ENCODE peak calls at places on chromosome 18, in eight cellular contexts. B, M, G, Y, C, T, I and R are unnamed samples.

GRCh38 chr18:58829263-58829662 is 35.4 kb upstream of the ZNF532 start:
- DNase-seq in B (no peak), M (no peak), G (no peak), Y (no peak), C (no peak), T (no peak), I (no peak), R (no peak)

GRCh38 chr18:5057348-5058012 is 139.6 kb downstream of the AKAIN1 start:
- DNase-seq in B (peak; percentile 38), M (peak; percentile 55), G (peak; percentile 29), Y (peak; percentile 57), C (peak; percentile 80), T (peak; percentile 50), I (peak; percentile 53), R (peak; percentile 79)

GRCh38 chr18:55833543-55833942 is 245.6 kb upstream of the TCF4 start:
- DNase-seq in B (no peak), M (no peak), G (no peak), Y (no peak), C (peak; percentile 92), T (peak; percentile 89), I (peak; percentile 86), R (peak; percentile 54)

GRCh38 chr18:45940724-45941123 is 26.4 kb downstream of the EPG5 start:
- DNase-seq in B (no peak), M (peak; percentile 56), G (no peak), Y (no peak), C (no peak), T (no peak), I (no peak), R (no peak)

GRCh38 chr18:24259869-24260662 is 121.2 kb downstream of the CABYR start:
- DNase-seq in B (no peak), M (no peak), G (no peak), Y (no peak), C (no peak), T (no peak), I (no peak), R (no peak)

GRCh38 chr18:74921057-74921820 is 287.7 kb downstream of the PTGR3 start:
- DNase-seq in B (no peak), M (no peak), G (no peak), Y (no peak), C (peak; percentile 58), T (no peak), I (no peak), R (no peak)

GRCh38 chr18:69002233-69002632 is 204.4 kb downstream of the CCDC102B start:
- DNase-seq in B (no peak), M (no peak), G (no peak), Y (no peak), C (peak; percentile 10), T (no peak), I (no peak), R (peak; percentile 9)

GRCh38 chr18:31248783-31249521 is 69.0 kb upstream of the DSG1 start:
- DNase-seq in B (no peak), M (no peak), G (no peak), Y (no peak), C (no peak), T (peak; percentile 29), I (no peak), R (no peak)

GRCh38 chr18:58363767-58364540 is 264.9 kb downstream of the ALPK2 start:
- DNase-seq in B (no peak), M (no peak), G (no peak), Y (no peak), C (no peak), T (no peak), I (no peak), R (no peak)

GRCh38 chr18:70330887-70331286 is 42.0 kb downstream of the SOCS6 start:
- DNase-seq in B (no peak), M (no peak), G (no peak), Y (no peak), C (no peak), T (no peak), I (no peak), R (no peak)

GRCh38 chr18:74281011-74281638 is 10.6 kb downstream of the CYB5A start:
- DNase-seq in B (no peak), M (no peak), G (no peak), Y (no peak), C (peak; percentile 63), T (no peak), I (no peak), R (no peak)

GRCh38 chr18:59961086-59961485 is 61.3 kb downstream of the PMAIP1 start:
- DNase-seq in B (no peak), M (no peak), G (no peak), Y (no peak), C (peak; percentile 19), T (no peak), I (no peak), R (no peak)

GRCh38 chr18:26443853-26444252 is 104.5 kb downstream of the KCTD1 start:
- DNase-seq in B (no peak), M (no peak), G (no peak), Y (no peak), C (no peak), T (no peak), I (no peak), R (no peak)

GRCh38 chr18:76450452-76450851 is 44.6 kb downstream of the ZNF516 start:
- DNase-seq in B (peak; percentile 30), M (no peak), G (no peak), Y (no peak), C (no peak), T (no peak), I (no peak), R (peak; percentile 7)

GRCh38 chr18:50163505-50163904 is 31.4 kb downstream of the MYO5B start:
- DNase-seq in B (no peak), M (no peak), G (no peak), Y (no peak), C (no peak), T (no peak), I (no peak), R (no peak)

GRCh38 chr18:58455318-58455950 is 173.5 kb downstream of the ALPK2 start:
- DNase-seq in B (no peak), M (no peak), G (peak; percentile 15), Y (peak; percentile 52), C (no peak), T (no peak), I (no peak), R (no peak)

GRCh38 chr18:36305375-36305774 is 7.9 kb downstream of the FHOD3 start:
- DNase-seq in B (no peak), M (no peak), G (no peak), Y (no peak), C (no peak), T (no peak), I (no peak), R (no peak)

DNA sequence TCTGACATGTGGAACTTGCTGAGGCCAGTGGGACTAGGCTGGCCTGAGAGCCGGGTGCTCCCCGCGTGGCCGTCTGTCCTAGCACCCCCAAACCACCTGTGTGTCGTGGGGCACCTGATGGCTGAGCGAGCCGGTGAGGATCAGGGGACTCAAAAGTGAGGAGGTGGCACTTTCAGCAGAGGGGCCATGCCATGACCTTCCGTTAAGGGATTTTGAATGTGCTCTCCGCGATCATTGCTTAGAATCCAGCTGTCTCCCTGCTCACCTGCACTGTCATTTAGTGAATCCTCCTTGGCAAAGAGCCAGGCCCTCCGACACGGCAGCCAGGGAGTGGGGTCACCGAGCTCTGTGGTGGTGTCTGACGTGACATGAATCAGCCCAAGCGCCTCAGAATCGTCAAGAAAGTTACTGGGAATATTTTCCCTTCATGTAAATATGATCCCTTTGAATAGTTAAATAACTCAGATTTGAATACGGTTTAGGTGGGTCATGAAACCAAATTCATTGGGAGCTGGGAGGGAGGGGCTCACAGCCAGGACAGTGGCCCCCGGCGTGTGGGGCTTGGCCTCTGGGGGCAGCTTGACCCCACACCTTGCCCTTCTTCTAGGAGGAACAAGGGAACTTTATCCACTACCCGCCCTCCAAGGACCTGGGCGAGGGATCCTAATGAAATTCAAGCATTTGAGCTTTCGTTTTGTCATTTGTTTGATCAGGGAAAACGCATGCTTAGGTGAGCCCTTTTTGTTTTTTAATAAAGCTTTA is 9.5 kb downstream of the NFATC1 start:
- DNase-seq in B (no peak), M (no peak), G (no peak), Y (no peak), C (no peak), T (no peak), I (no peak), R (no peak)
- H3K4me1 ChIP-seq in B (peaks cover 36% of the 10 kb centered on the region), M (no peaks in the 10 kb centered on the region), G (peaks cover 59% of the 10 kb centered on the region), Y (peaks cover 50% of the 10 kb centered on the region), C (no peaks in the 10 kb centered on the region), T (no peaks in the 10 kb centered on the region), I (no peaks in the 10 kb centered on the region), R (peaks cover 22% of the 10 kb centered on the region)

GRCh38 chr18:13800505-13801259 is 23.3 kb upstream of the MC5R start:
- DNase-seq in B (peak; percentile 65), M (peak; percentile 57), G (peak; percentile 78), Y (peak; percentile 80), C (peak; percentile 63), T (peak; percentile 73), I (peak; percentile 56), R (no peak)
- H3K4me3 ChIP-seq in B (peak overlapping the region; percentile 45), M (peak overlapping the region; percentile 46), G (peak overlapping the region; percentile 17), Y (peak overlapping the region; percentile 30), C (no peak overlapping the region), T (peak overlapping the region; percentile 39), I (no peak overlapping the region), R (no peak overlapping the region)

GRCh38 chr18:48674198-48674721 is 135.4 kb downstream of the CTIF start:
- DNase-seq in B (peak; percentile 66), M (no peak), G (peak; percentile 60), Y (no peak), C (no peak), T (no peak), I (no peak), R (no peak)
- H3K4me1 ChIP-seq in B (peaks cover 40% of the 10 kb centered on the region), M (peaks cover 4% of the 10 kb centered on the region), G (peaks cover 58% of the 10 kb centered on the region), Y (peaks cover 34% of the 10 kb centered on the region), C (no peaks in the 10 kb centered on the region), T (peaks cover 18% of the 10 kb centered on the region), I (peaks cover 8% of the 10 kb centered on the region), R (no peaks in the 10 kb centered on the region)

GRCh38 chr18:34771958-34772357 is 61.9 kb downstream of the DTNA start:
- DNase-seq in B (no peak), M (no peak), G (no peak), Y (no peak), C (no peak), T (no peak), I (no peak), R (no peak)

GRCh38 chr18:34772887-34773286 is 62.8 kb downstream of the DTNA start:
- DNase-seq in B (no peak), M (no peak), G (peak; percentile 12), Y (no peak), C (no peak), T (no peak), I (peak; percentile 51), R (no peak)

GRCh38 chr18:34773378-34773777 is 63.3 kb downstream of the DTNA start:
- DNase-seq in B (no peak), M (no peak), G (no peak), Y (no peak), C (no peak), T (no peak), I (peak; percentile 54), R (no peak)

GRCh38 chr18:34764451-34764850 is 54.4 kb downstream of the DTNA start:
- DNase-seq in B (no peak), M (no peak), G (no peak), Y (no peak), C (no peak), T (no peak), I (no peak), R (no peak)

DNA sequence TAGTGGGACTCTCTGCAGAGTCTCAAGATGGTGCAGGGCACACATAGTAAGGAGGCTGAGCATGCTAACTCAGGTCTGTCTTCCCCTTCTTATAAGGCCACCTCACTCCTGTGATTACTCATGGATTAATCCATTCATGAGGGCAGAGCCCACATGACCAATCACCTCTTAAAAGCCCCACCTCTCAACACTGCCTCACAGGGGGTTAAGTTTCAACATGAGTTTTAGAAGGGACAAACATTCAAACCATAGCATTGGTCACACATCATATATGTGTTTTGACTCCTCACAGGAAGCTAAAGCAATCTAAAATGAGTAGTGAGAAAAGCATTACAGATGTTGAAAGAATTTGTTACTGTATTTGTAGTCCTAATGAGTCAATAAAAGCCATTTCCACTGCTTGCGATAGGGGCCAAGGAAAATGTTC is 57.5 kb downstream of the DTNA start:
- DNase-seq in B (no peak), M (no peak), G (no peak), Y (no peak), C (peak; percentile 40), T (no peak), I (peak; percentile 58), R (peak; percentile 6)
- H3K4me3 ChIP-seq in B (no peak overlapping the region), M (no peak overlapping the region), G (no peak overlapping the region), Y (no peak overlapping the region), C (no peak overlapping the region), T (no peak overlapping the region), I (no peak overlapping the region), R (no peak overlapping the region)